ENCODE peak calls at places on chromosomes 3 and 15, in eight cellular contexts. L is GM12865, Z is A549, D is fibroblast of pulmonary artery, T is coronary artery, H is tibial nerve, B is heart right ventricle, K is neural crest cell. F is an unnamed sample.

GRCh38 chr15:63324770-63325169 is 47.4 kb downstream of the APH1B start:
- DNase-seq in T (no peak), L (no peak), D (no peak), B (no peak), K (no peak), Z (no peak), H (no peak), F (no peak)

GRCh38 chr3:9253327-9253726 is 3.9 kb upstream of the SRGAP3 start:
- DNase-seq in B (no peak), K (no peak), T (no peak), D (no peak), H (no peak), Z (no peak), L (no peak), F (no peak)

GRCh38 chr3:177574232-177574856 is 377.1 kb upstream of the TBL1XR1 start:
- DNase-seq in Z (peak), D (peak), L (no peak), B (peak), K (peak), H (no peak), T (no peak), F (peak)

GRCh38 chr15:56281145-56281544 is 37.5 kb upstream of the RFX7 start:
- DNase-seq in T (no peak), B (no peak), K (no peak), H (no peak), L (no peak), D (no peak), Z (no peak), F (no peak)

GRCh38 chr3:114718897-114719208 is 425.0 kb downstream of the TIGIT start:
- DNase-seq in B (no peak), L (no peak), D (no peak), Z (no peak), K (no peak), H (no peak), T (no peak), F (no peak)

GRCh38 chr3:15630646-15631350 is 29.3 kb downstream of the BTD start:
- DNase-seq in K (no peak), D (peak), L (peak), B (no peak), Z (peak), T (no peak), H (no peak), F (no peak)

GRCh38 chr3:38308456-38308855 is 26.4 kb downstream of the SLC22A14 start:
- DNase-seq in T (no peak), K (no peak), H (no peak), Z (no peak), B (no peak), L (no peak), D (no peak), F (no peak)

GRCh38 chr15:78397382-78397781 is 40.6 kb upstream of the IREB2 start:
- DNase-seq in B (no peak), T (no peak), H (no peak), Z (no peak), L (no peak), D (no peak), K (no peak), F (no peak)

GRCh38 chr3:46300461-46300789 is 53.5 kb upstream of the CCR2 start:
- DNase-seq in H (no peak), Z (no peak), B (no peak), T (no peak), L (peak), K (no peak), D (no peak), F (no peak)

GRCh38 chr15:96072821-96073220 is 257.7 kb upstream of the NR2F2 start:
- DNase-seq in Z (no peak), L (no peak), K (no peak), B (no peak), H (no peak), T (no peak), D (no peak), F (no peak)

GRCh38 chr3:171190668-171191067 is 164.1 kb upstream of the SLC2A2 start:
- DNase-seq in Z (peak), T (no peak), L (no peak), B (no peak), H (no peak), D (no peak), K (no peak), F (no peak)

DNA sequence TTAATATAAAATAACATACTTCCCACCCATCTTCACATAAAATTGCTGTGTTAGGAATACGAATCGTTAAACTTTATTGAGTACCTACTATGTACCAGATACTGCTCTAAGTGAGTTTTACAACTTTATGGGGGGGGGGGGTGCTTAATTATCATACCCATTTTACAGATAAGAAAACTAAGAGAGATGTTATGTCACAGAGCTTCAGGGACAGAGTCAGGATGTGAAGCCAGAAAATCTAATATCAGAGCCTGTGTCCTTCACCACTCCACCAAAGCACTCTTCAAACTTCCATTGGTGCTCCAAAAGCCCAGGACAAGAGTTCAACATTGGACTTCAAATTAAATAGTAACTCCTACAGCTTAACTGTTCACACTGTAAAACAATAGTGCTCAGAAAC is 8.6 kb downstream of the LINS1 start:
- DNase-seq in Z (no peak), H (no peak), L (no peak), D (no peak), T (no peak), K (no peak), B (no peak), F (no peak)
- TF ChIP-seq CTCF in Z (no peak), H (no peak), L (no peak), D (no peak), T (no peak), K (no peak), B (no peak), F (no peak)

DNA sequence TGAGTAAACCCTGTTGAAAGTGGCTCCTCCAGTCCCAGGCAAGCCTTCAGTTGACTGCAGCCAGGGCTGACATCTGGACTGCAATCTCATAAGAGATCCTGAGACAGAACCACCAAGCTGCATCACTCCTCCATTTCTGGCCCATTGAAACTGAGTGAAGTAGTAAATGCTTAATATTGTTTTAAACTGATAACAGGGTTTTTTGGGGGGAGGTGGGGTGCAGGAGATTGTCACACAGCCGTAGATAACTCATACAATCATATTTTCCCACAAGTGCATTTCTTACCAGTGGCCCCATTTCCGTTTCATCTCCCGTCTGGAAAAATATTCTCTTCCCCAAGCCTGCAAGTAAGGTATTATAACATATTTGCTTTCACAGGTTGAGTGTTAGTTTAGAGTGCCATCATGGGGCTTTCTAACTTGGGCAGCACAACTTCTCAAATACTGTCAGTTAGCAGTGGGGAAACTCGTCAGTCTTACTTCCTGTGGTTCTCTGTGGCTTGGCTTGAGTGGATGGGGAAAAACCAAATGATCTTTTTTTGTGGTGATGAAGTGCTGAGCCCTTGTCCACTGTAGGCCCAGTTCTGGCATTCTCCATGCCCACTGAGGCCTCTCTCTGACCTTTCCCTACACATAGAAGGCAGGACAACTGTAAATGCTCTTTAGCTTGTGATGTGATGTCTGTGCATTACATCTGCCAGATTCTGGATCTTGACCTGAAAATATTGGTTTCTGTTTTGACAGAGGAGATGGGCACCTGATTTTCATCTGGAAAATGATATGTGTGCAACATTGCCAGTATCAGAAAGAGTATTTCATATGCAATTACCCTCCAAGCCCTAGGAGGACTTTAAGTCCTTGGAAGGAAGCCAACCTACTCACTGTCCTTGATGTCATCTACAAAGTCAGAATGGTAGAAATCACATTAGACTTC is 90.1 kb upstream of the BHLHE40 start:
- DNase-seq in Z (no peak), K (no peak), L (peak), B (no peak), H (no peak), T (no peak), D (peak), F (no peak)
- TF ChIP-seq CTCF in Z (no peak), K (no peak), L (no peak), B (no peak), H (no peak), T (no peak), D (no peak), F (no peak)

GRCh38 chr3:33030802-33031201 is 66.1 kb downstream of the GLB1 start:
- DNase-seq in H (no peak), Z (no peak), T (no peak), D (no peak), B (no peak), L (peak), K (no peak), F (no peak)
- TF ChIP-seq CTCF in H (no peak), Z (no peak), T (no peak), D (no peak), B (no peak), L (no peak), K (peak), F (no peak)

DNA sequence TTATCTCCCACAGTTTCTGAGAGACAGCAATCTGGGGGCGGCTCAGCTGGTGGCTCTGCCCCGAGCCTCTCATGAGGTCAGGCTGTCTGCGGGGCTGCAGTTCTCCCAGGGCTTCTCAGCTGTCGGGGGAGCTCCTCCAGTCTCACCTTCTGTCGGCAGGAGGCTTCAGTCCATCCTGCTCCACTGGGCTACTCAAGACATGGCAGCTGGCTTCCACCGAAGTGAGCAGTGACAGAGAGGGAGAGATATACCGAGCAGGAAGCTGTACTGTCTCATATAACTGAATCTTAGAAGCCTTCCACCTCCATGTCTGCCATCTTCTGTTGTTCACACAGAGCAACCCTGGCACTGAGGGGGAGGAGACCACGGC is 72.7 kb upstream of the ITGA11 start:
- DNase-seq in B (no peak), K (no peak), Z (no peak), D (no peak), H (no peak), T (no peak), L (no peak), F (peak)
- TF ChIP-seq CTCF in B (no peak), K (no peak), Z (no peak), D (no peak), H (no peak), T (no peak), L (no peak), F (no peak)

GRCh38 chr15:59561547-59561946 is 50.0 kb upstream of the GCNT3 start:
- DNase-seq in D (no peak), B (no peak), Z (no peak), T (no peak), K (no peak), H (no peak), L (no peak), F (no peak)

GRCh38 chr15:59567369-59567768 is 44.2 kb upstream of the GCNT3 start:
- DNase-seq in B (no peak), T (no peak), D (no peak), H (no peak), Z (no peak), L (no peak), K (no peak), F (no peak)

GRCh38 chr15:59565299-59565698 is 46.3 kb upstream of the GCNT3 start:
- DNase-seq in K (no peak), D (no peak), L (no peak), B (no peak), Z (no peak), H (no peak), T (no peak), F (no peak)

GRCh38 chr15:59562787-59563186 is 48.8 kb upstream of the GCNT3 start:
- DNase-seq in L (no peak), H (no peak), B (no peak), K (no peak), Z (no peak), T (no peak), D (no peak), F (no peak)
- TF ChIP-seq CTCF in L (no peak), H (no peak), B (no peak), K (no peak), Z (peak), T (no peak), D (peak), F (no peak)

GRCh38 chr3:18680759-18681158 is 255.6 kb upstream of the SATB1 start:
- DNase-seq in Z (no peak), B (no peak), K (no peak), T (no peak), L (no peak), H (no peak), D (no peak), F (no peak)
- TF ChIP-seq CTCF in Z (no peak), B (no peak), K (no peak), T (no peak), L (no peak), H (no peak), D (no peak), F (no peak)

GRCh38 chr3:134212898-134213665 is 37.6 kb downstream of the RYK start:
- DNase-seq in T (peak), K (peak), L (peak), B (peak), Z (peak), D (peak), H (peak), F (peak)
- TF ChIP-seq CTCF in T (peak), K (peak), L (peak), B (peak), Z (peak), D (peak), H (peak), F (peak)

GRCh38 chr3:133439563-133439962 is 39.7 kb downstream of the BFSP2 start:
- DNase-seq in T (no peak), H (no peak), L (no peak), Z (no peak), D (no peak), K (no peak), B (no peak), F (no peak)

GRCh38 chr3:133441867-133442270 is 42.0 kb downstream of the BFSP2 start:
- DNase-seq in D (no peak), T (no peak), H (no peak), Z (no peak), L (peak), B (no peak), K (no peak), F (no peak)

GRCh38 chr3:133440652-133441051 is 40.8 kb downstream of the BFSP2 start:
- DNase-seq in K (no peak), D (no peak), B (no peak), Z (no peak), T (no peak), L (no peak), H (no peak), F (no peak)

GRCh38 chr3:133442518-133442917 is 42.7 kb downstream of the BFSP2 start:
- DNase-seq in T (no peak), K (no peak), L (no peak), B (no peak), D (no peak), H (no peak), Z (no peak), F (no peak)

GRCh38 chr3:133437391-133438093 is 37.7 kb downstream of the BFSP2 start:
- DNase-seq in D (peak), T (no peak), Z (peak), K (no peak), L (no peak), H (no peak), B (no peak), F (no peak)
- TF ChIP-seq CTCF in D (peak), T (no peak), Z (peak), K (no peak), L (no peak), H (no peak), B (no peak), F (no peak)

F was measured in lung.